ENCODE peak calls at places on chromosomes 4 and X, in six cellular contexts. V, U, N, H, P and J are unnamed samples.

GRCh38 chr4:145503486-145504072 is 21.9 kb downstream of the SMAD1 start:
- DNase-seq in V (no peak), U (no peak), N (no peak), H (no peak), P (no peak), J (no peak)

GRCh38 chr4:15717126-15717525 is 14.3 kb downstream of the BST1 start:
- DNase-seq in V (no peak), U (no peak), N (no peak), H (no peak), P (no peak), J (no peak)

GRCh38 chr4:106497271-106497670 is 128.7 kb upstream of the GIMD1 start:
- DNase-seq in V (no peak), U (no peak), N (no peak), H (no peak), P (no peak), J (no peak)

GRCh38 chr4:80035336-80035735 is 37.7 kb downstream of the ANTXR2 start:
- DNase-seq in V (no peak), U (no peak), N (no peak), H (no peak), P (no peak), J (no peak)

GRCh38 chrX:79081895-79082512 is 62.5 kb upstream of the GPR174 start:
- DNase-seq in V (peak), U (peak), N (peak), H (no peak), P (peak), J (peak)

GRCh38 chrX:16870861-16871584 is 861 bp upstream of the RBBP7 start:
- DNase-seq in V (peak), U (no peak), N (no peak), H (no peak), P (no peak), J (peak)

GRCh38 chrX:153726286-153727107 is 1.8 kb downstream of the ABCD1 start:
- DNase-seq in V (peak), U (no peak), N (no peak), H (no peak), P (peak), J (peak)

GRCh38 chr4:98728433-98728832 is 70.0 kb upstream of the TSPAN5 start:
- DNase-seq in V (peak), U (no peak), N (no peak), H (no peak), P (no peak), J (no peak)

GRCh38 chr4:48578132-48578964 is 88.3 kb downstream of the ZAR1 start:
- DNase-seq in V (peak), U (peak), N (peak), H (peak), P (peak), J (peak)

GRCh38 chrX:150482537-150483217 is 85.7 kb upstream of the MTM1 start:
- DNase-seq in V (no peak), U (peak), N (peak), H (peak), P (no peak), J (no peak)

GRCh38 chr4:102546635-102547034 is 45.5 kb downstream of the NFKB1 start:
- DNase-seq in V (no peak), U (no peak), N (no peak), H (no peak), P (peak), J (no peak)

GRCh38 chr4:163447481-163447880 is 26.1 kb downstream of the TKTL2 start:
- DNase-seq in V (no peak), U (no peak), N (no peak), H (no peak), P (no peak), J (no peak)

GRCh38 chrX:24839331-24839730 is 145.6 kb downstream of the POLA1 start:
- DNase-seq in V (no peak), U (no peak), N (no peak), H (no peak), P (no peak), J (no peak)

GRCh38 chr4:124167602-124168001 is 544.9 kb downstream of the ANKRD50 start:
- DNase-seq in V (no peak), U (no peak), N (no peak), H (no peak), P (no peak), J (no peak)

GRCh38 chr4:87209696-87210095 is 10.7 kb downstream of the KLHL8 start:
- DNase-seq in V (no peak), U (no peak), N (no peak), H (no peak), P (peak), J (no peak)

GRCh38 chrX:135194684-135195083 is 23.5 kb upstream of the CT55 start:
- DNase-seq in V (peak), U (no peak), N (no peak), H (no peak), P (no peak), J (peak)

GRCh38 chr4:122328893-122329292 is 49.9 kb upstream of the ADAD1 start:
- DNase-seq in V (no peak), U (no peak), N (no peak), H (no peak), P (no peak), J (no peak)

GRCh38 chrX:43870758-43871419 is 11.4 kb downstream of the MAOB start:
- DNase-seq in V (no peak), U (no peak), N (no peak), H (no peak), P (no peak), J (no peak)

GRCh38 chr4:77619408-77619807 is 13.8 kb downstream of the CXCL13 start:
- DNase-seq in V (no peak), U (no peak), N (no peak), H (no peak), P (no peak), J (no peak)

GRCh38 chr4:87855540-87855939 is 22.8 kb downstream of the MEPE start:
- DNase-seq in V (no peak), U (no peak), N (no peak), H (no peak), P (no peak), J (no peak)

GRCh38 chr4:37742149-37742548 is 56.0 kb upstream of the RELL1 start:
- DNase-seq in V (no peak), U (no peak), N (no peak), H (peak), P (no peak), J (no peak)

GRCh38 chrX:47991263-47992092 is 12.3 kb downstream of the ZNF182 start:
- DNase-seq in V (no peak), U (no peak), N (no peak), H (no peak), P (no peak), J (no peak)

GRCh38 chrX:125132274-125132673 is 187.4 kb upstream of the TEX13C start:
- DNase-seq in V (peak), U (no peak), N (peak), H (no peak), P (no peak), J (peak)

GRCh38 chr4:148643851-148644250 is 201.6 kb upstream of the NR3C2 start:
- DNase-seq in V (no peak), U (no peak), N (no peak), H (no peak), P (no peak), J (no peak)

GRCh38 chr4:155667538-155668511 is 1.2 kb downstream of the GUCY1A1 start:
- DNase-seq in V (peak), U (no peak), N (peak), H (no peak), P (no peak), J (peak)

GRCh38 chr4:153804742-153805141 is 15.9 kb upstream of the SFRP2 start:
- DNase-seq in V (no peak), U (no peak), N (no peak), H (no peak), P (no peak), J (no peak)
- TF ChIP-seq REST in V (no peak), U (no peak), N (no peak), H (no peak), P (no peak), J (no peak)

GRCh38 chr4:127586922-127587571 is 45.7 kb upstream of the INTU start:
- DNase-seq in V (peak), U (peak), N (peak), H (peak), P (no peak), J (peak)
- TF ChIP-seq REST in V (no peak), U (no peak), N (no peak), H (no peak), P (no peak), J (no peak)

GRCh38 chrX:109856974-109857373 is 123.9 kb upstream of the ACSL4 start:
- DNase-seq in V (peak), U (no peak), N (peak), H (no peak), P (no peak), J (peak)

GRCh38 chrX:109854096-109854495 is 121.0 kb upstream of the ACSL4 start:
- DNase-seq in V (no peak), U (no peak), N (no peak), H (no peak), P (no peak), J (no peak)

GRCh38 chrX:109857898-109858297 is 124.8 kb upstream of the ACSL4 start:
- DNase-seq in V (no peak), U (no peak), N (no peak), H (no peak), P (no peak), J (no peak)

GRCh38 chrX:109858602-109859341 is 125.7 kb upstream of the ACSL4 start:
- DNase-seq in V (no peak), U (no peak), N (no peak), H (no peak), P (no peak), J (no peak)

DNA sequence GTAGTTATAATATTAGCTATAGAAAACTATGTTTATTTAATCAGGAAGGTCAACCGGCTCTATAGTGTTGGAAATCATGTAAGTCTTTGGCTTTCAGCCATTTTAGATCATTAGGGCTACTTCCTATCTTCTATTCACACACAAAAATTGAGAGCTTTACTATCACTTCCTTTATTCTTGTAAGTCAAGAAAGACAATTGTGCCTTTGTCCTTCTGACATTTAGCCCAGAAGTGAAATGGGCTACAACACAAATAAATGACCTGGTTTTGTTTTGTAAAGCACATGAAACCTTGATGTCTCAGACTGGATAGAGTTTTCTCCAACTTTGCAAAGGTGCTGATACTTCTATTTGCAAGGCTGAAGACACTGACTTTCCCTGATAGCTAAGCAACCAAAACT is 122.4 kb upstream of the ACSL4 start:
- DNase-seq in V (no peak), U (no peak), N (no peak), H (no peak), P (no peak), J (no peak)
- TF ChIP-seq REST in V (no peak), U (no peak), N (no peak), H (no peak), P (no peak), J (no peak)

GRCh38 chr4:68575081-68575480 is 1.0 kb downstream of the UGT2B17 start:
- DNase-seq in V (no peak), U (no peak), N (no peak), H (no peak), P (no peak), J (no peak)
- TF ChIP-seq REST in V (no peak), U (no peak), N (no peak), H (no peak), P (no peak), J (no peak)

DNA sequence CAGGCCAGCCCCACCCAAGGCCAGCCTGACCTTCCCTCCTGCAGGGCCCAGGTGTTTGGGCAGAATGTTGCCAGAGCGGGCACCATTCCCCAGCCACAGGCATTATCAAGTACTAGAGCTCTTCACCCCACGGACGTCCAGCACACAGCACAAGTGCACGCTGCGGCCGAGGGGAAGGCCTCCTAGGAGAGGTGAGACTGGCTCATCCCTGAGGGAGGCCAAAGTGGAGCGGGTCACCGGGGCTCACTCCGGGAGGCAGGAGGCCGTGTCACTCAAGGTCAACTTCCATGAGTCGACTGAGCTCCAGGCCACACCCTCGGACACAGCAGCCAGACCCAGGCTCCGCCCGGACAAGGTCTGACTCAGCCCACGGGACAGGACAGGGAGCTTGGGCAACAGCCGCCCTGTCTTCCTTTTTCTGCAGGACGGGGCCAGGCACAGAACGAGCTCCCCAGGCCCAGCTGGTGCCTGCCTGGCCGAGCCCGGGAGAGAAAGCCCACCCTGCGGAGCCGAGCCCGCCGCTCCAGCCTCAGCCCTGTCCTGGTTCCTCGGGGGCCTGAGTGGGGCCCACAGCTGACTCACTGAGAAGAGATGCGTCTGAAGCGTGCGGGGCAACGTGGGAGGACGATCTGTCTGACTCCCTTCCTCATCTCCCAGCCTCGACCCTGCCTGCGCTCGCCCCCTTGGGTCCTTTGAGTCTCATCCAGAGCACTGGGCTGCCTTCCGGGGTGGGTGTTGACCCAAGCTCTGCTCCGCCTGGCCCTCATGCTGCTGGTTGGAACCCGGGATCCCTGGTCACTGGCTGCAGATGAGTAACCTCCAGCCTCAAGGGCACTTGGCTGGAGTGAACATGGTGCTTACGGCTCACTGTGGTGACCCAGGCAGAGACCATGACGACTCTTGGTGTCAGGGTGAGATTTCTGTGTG is 1.6 kb downstream of the SLC49A3 start:
- DNase-seq in V (peak), U (peak), N (peak), H (peak), P (no peak), J (no peak)
- TF ChIP-seq REST in V (peak), U (no peak), N (no peak), H (no peak), P (no peak), J (no peak)

GRCh38 chrX:50200907-50201306 is at the start of gene AKAP4:
- DNase-seq in V (no peak), U (no peak), N (no peak), H (no peak), P (no peak), J (no peak)

GRCh38 chrX:50202539-50202938 is 1.7 kb upstream of the AKAP4 start:
- DNase-seq in V (no peak), U (no peak), N (no peak), H (no peak), P (no peak), J (no peak)

GRCh38 chrX:50206753-50207152 is 2.2 kb downstream of the CCNB3 start:
- DNase-seq in V (no peak), U (no peak), N (peak), H (no peak), P (no peak), J (peak)

DNA sequence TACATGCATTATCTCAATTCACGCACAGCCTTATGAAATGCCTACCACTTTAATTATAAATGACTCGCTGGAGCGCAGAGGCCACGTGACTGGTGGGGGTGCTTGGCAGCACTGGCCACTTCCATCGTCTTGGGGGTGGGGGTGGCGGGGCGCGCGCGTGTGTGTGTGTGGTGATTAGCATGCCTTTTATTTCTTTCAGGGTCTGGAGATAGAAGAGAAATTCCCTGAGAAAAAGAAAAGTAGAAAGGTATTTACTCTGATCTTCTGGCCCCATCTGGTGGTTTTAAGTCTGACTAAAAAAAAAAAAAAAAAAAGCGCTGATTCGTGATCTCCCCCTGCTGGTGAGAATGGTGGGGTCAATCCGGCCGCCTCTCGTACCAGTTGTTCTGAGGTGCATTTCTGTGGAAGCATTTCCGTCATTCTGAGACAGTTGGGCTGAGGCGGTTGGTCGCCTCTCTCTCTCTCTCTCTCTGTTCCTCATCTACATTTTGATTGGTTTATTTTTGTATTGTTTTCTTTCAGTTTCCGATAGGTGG is at the start of gene CCNB3:
- DNase-seq in V (peak), U (peak), N (peak), H (peak), P (peak), J (peak)
- TF ChIP-seq REST in V (no peak), U (no peak), N (no peak), H (no peak), P (no peak), J (no peak)

GRCh38 chr4:149700272-149700671 is 115.4 kb downstream of the IQCM start:
- DNase-seq in V (no peak), U (no peak), N (no peak), H (no peak), P (no peak), J (peak)

GRCh38 chr4:149699642-149700041 is 116.0 kb downstream of the IQCM start:
- DNase-seq in V (no peak), U (no peak), N (no peak), H (no peak), P (no peak), J (peak)

GRCh38 chr4:149701733-149702132 is 113.9 kb downstream of the IQCM start:
- DNase-seq in V (no peak), U (no peak), N (no peak), H (no peak), P (no peak), J (no peak)

GRCh38 chr4:149706942-149707341 is 108.7 kb downstream of the IQCM start:
- DNase-seq in V (no peak), U (no peak), N (no peak), H (no peak), P (no peak), J (no peak)

DNA sequence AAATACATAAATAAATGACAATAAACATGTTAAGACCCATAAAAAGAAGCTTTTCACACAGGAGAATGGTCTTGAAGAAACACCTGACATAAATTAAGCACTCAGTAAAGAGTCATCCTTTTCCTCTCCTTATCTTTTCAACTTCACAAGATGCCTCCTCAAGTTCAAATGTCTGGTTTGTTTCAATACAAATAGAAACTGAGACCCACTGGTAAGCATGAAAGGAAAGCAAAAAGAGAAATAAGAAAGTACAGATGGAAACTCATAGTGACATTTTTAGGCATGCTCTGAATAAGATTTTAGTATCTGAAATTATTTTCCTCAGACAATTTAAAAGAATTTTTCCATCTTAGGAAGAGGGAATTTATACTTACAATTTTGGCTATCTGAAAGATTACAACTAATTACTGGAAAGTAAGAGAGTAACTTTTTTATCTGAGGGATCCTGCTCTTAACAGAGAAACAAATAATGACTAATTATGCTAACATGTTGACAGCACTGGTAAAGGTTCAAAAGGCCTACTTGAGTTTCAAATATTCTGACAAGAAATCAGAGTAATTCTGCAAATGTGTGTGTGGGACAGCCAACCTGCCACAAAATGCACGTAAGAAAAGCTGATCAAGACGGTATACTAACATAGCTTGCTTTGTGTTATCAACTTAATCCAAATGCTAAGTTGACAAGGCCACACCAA is 113.1 kb downstream of the IQCM start:
- DNase-seq in V (no peak), U (no peak), N (no peak), H (no peak), P (no peak), J (no peak)
- TF ChIP-seq REST in V (no peak), U (no peak), N (no peak), H (no peak), P (no peak), J (no peak)